ENCODE peak calls at places on chromosomes 13 and 19, in nine cellular contexts. I is ELF-1; M is activated CD8-positive, alpha-beta T cell treated with anti-CD3 and anti-CD28 coated beads, Interleukin-2, amount 10 ng/mL, durations not matched to agents 7 days and 5 days; X is stimulated activated CD8-positive, alpha-beta memory T cell treated with anti-CD3 and anti-CD28 coated beads, Interleukin-2, amount 100 ng/mL, for 48 hours; K is activated T-helper 2 cell treated with anti-CD3 and anti-CD28 coated beads, Interferon-gamma antibody, Interleukin-2, Interleukin-4, amounts not matched to agents 10 μg/mL and 5 μg/mL and 100 μg/mL, durations not matched to agents 14 hours and 24 hours and 36 hours; L is head of caudate nucleus; F is posterior cingulate gyrus; E is nephron progenitor cell; W is tibial artery. Z is an unnamed sample.

GRCh38 chr19:40235238-40236025 is 8.9 kb upstream of the CCNP start:
- DNase-seq in L (no peak), I (peak; percentile 50), W (no peak), M (no peak), F (no peak), E (no peak), X (no peak), K (no peak), Z (no peak)

GRCh38 chr19:40366697-40367561 is 18.4 kb downstream of the PLD3 start:
- DNase-seq in L (peak; percentile 80), F (no peak), X (no peak), E (peak; percentile 57), I (peak; percentile 95), K (no peak), W (no peak), M (no peak), Z (no peak)

GRCh38 chr19:40524133-40524549 is 52.5 kb upstream of the SHKBP1 start:
- DNase-seq in M (no peak), L (no peak), F (no peak), E (no peak), I (no peak), K (no peak), W (no peak), X (no peak), Z (no peak)

GRCh38 chr19:48498576-48498879 is 13.1 kb downstream of the LMTK3 start:
- DNase-seq in M (no peak), I (no peak), W (no peak), E (no peak), L (no peak), X (no peak), K (no peak), F (no peak), Z (no peak)

GRCh38 chr13:37074703-37075102 is 15.2 kb upstream of the SUPT20H start:
- DNase-seq in M (no peak), I (no peak), K (no peak), F (no peak), X (no peak), L (no peak), E (no peak), W (no peak), Z (peak; percentile 57)

GRCh38 chr19:46863818-46864629 is 3.2 kb downstream of the ARHGAP35 start:
- DNase-seq in X (no peak), W (no peak), M (no peak), F (no peak), E (peak; percentile 36), L (no peak), K (no peak), I (peak; percentile 81), Z (peak; percentile 78)

GRCh38 chr19:45179063-45179847 is 671 bp downstream of the BLOC1S3 start:
- DNase-seq in W (no peak), F (peak; percentile 27), I (no peak), L (no peak), M (peak; percentile 53), K (peak; percentile 44), X (no peak), E (peak; percentile 61), Z (peak; percentile 29)

GRCh38 chr13:36385471-36385870 is 39.3 kb upstream of the SPART start:
- DNase-seq in X (no peak), L (no peak), I (no peak), K (no peak), E (no peak), F (no peak), M (no peak), W (no peak), Z (peak; percentile 60)

GRCh38 chr13:97004096-97004876 is 10.0 kb upstream of the OXGR1 start:
- DNase-seq in W (no peak), F (no peak), L (no peak), E (no peak), K (no peak), M (no peak), I (peak; percentile 7), X (no peak), Z (peak; percentile 78)

GRCh38 chr13:106078191-106078590 is 457.3 kb downstream of the EFNB2 start:
- DNase-seq in L (no peak), M (no peak), E (no peak), K (no peak), X (no peak), F (no peak), W (no peak), I (no peak), Z (no peak)

GRCh38 chr19:18798384-18799352 is 7.6 kb upstream of the COMP start:
- DNase-seq in M (no peak), F (no peak), E (peak; percentile 31), X (no peak), L (no peak), W (no peak), I (no peak), K (no peak), Z (no peak)

GRCh38 chr13:113537205-113537604 is 46.7 kb upstream of the DCUN1D2 start:
- DNase-seq in W (no peak), K (no peak), X (no peak), M (no peak), L (no peak), I (no peak), F (no peak), E (no peak), Z (no peak)

GRCh38 chr19:37519890-37520289 is 13.2 kb downstream of the ZNF793 start:
- DNase-seq in F (no peak), W (no peak), K (no peak), M (no peak), L (no peak), E (no peak), X (no peak), I (peak; percentile 86), Z (no peak)

GRCh38 chr19:1181606-1182005 is 7.5 kb upstream of the SBNO2 start:
- DNase-seq in M (no peak), E (no peak), W (no peak), I (peak; percentile 73), F (no peak), X (no peak), L (no peak), K (no peak), Z (no peak)

GRCh38 chr19:54937926-54938325 is 9.4 kb downstream of the NLRP7 start:
- DNase-seq in I (no peak), X (no peak), M (peak; percentile 57), W (no peak), F (no peak), L (no peak), E (no peak), K (no peak), Z (no peak)

GRCh38 chr19:2455481-2456300 is 1.1 kb downstream of the LMNB2 start:
- DNase-seq in I (no peak), M (peak; percentile 62), L (no peak), E (peak; percentile 57), K (peak; percentile 17), F (no peak), X (peak; percentile 47), W (no peak), Z (no peak)

GRCh38 chr13:73449258-73449657 is 390.5 kb downstream of the KLF5 start:
- DNase-seq in E (no peak), F (no peak), W (no peak), L (no peak), X (no peak), I (no peak), K (no peak), M (no peak), Z (peak; percentile 33)

GRCh38 chr13:31639443-31640163 is 99.7 kb upstream of the RXFP2 start:
- DNase-seq in F (no peak), M (no peak), W (no peak), X (no peak), I (no peak), K (no peak), L (no peak), E (no peak), Z (no peak)

GRCh38 chr19:38862321-38863059 is 12.7 kb upstream of the HNRNPL start:
- DNase-seq in W (peak; percentile 48), I (peak; percentile 65), M (no peak), E (no peak), K (no peak), X (no peak), F (no peak), L (no peak), Z (no peak)

GRCh38 chr19:2887391-2887914 is 13.3 kb upstream of the ZNF57 start:
- DNase-seq in L (no peak), W (no peak), F (no peak), I (peak; percentile 55), K (no peak), M (no peak), X (no peak), E (no peak), Z (peak; percentile 34)

GRCh38 chr19:32471095-32471494 is 65.5 kb downstream of the DPY19L3 start:
- DNase-seq in E (no peak), L (no peak), M (no peak), X (no peak), F (peak; percentile 17), K (no peak), W (no peak), I (no peak), Z (no peak)

GRCh38 chr13:66896933-66897332 is 333.2 kb downstream of the PCDH9 start:
- DNase-seq in K (no peak), W (no peak), E (no peak), I (no peak), X (no peak), L (no peak), F (no peak), M (no peak), Z (no peak)

GRCh38 chr13:63944896-63945295 is 2529.2 kb upstream of the PCDH20 start:
- DNase-seq in K (no peak), I (no peak), E (no peak), L (no peak), W (no peak), X (no peak), M (no peak), F (no peak), Z (no peak)

GRCh38 chr19:15316498-15316897 is 15.8 kb downstream of the BRD4 start:
- DNase-seq in L (no peak), I (no peak), W (no peak), F (no peak), X (no peak), E (no peak), K (no peak), M (no peak), Z (no peak)

GRCh38 chr19:39501340-39501739 is 2.6 kb downstream of the DLL3 start:
- DNase-seq in K (no peak), W (no peak), L (no peak), I (no peak), X (no peak), M (no peak), E (no peak), F (no peak), Z (no peak)